ENCODE peak calls at places on chromosomes 7 and 10, in five cellular contexts. One of them, this sample, is unnamed.

GRCh38 chr10:16950686-16951681 is 133.8 kb upstream of the RSU1 start:
- DNase-seq in effector memory CD4-positive, alpha-beta T cell: no peak
- DNase-seq in PC-3: peak
- DNase-seq in SJSA1: peak
- DNase-seq in astrocyte: peak
- DNase-seq in this sample: no peak

GRCh38 chr10:43679509-43679908 is 30.8 kb upstream of the ZNF32 start:
- DNase-seq in effector memory CD4-positive, alpha-beta T cell: no peak
- DNase-seq in PC-3: no peak
- DNase-seq in SJSA1: no peak
- DNase-seq in astrocyte: peak
- DNase-seq in this sample: peak

GRCh38 chr7:34282271-34282670 is 375.7 kb upstream of the NPSR1 start:
- DNase-seq in effector memory CD4-positive, alpha-beta T cell: no peak
- DNase-seq in PC-3: no peak
- DNase-seq in SJSA1: no peak
- DNase-seq in astrocyte: peak
- DNase-seq in this sample: no peak

GRCh38 chr10:6578221-6579192 is 1.6 kb downstream of the PRKCQ start:
- DNase-seq in effector memory CD4-positive, alpha-beta T cell: no peak
- DNase-seq in PC-3: no peak
- DNase-seq in SJSA1: no peak
- DNase-seq in astrocyte: no peak
- DNase-seq in this sample: no peak

GRCh38 chr7:122694697-122695096 is 4.2 kb downstream of the RNF133 start:
- DNase-seq in effector memory CD4-positive, alpha-beta T cell: no peak
- DNase-seq in PC-3: no peak
- DNase-seq in SJSA1: no peak
- DNase-seq in astrocyte: no peak
- DNase-seq in this sample: no peak

GRCh38 chr10:132420469-132421376 is 23.7 kb downstream of the PWWP2B start:
- DNase-seq in effector memory CD4-positive, alpha-beta T cell: no peak
- DNase-seq in PC-3: peak
- DNase-seq in SJSA1: no peak
- DNase-seq in astrocyte: no peak
- DNase-seq in this sample: peak

GRCh38 chr7:22173884-22174573 is 182.9 kb downstream of the RAPGEF5 start:
- DNase-seq in effector memory CD4-positive, alpha-beta T cell: no peak
- DNase-seq in PC-3: peak
- DNase-seq in SJSA1: no peak
- DNase-seq in astrocyte: no peak
- DNase-seq in this sample: no peak

GRCh38 chr7:82444220-82445049 is 858 bp upstream of the CACNA2D1 start:
- DNase-seq in effector memory CD4-positive, alpha-beta T cell: no peak
- DNase-seq in PC-3: peak
- DNase-seq in SJSA1: no peak
- DNase-seq in astrocyte: no peak
- DNase-seq in this sample: peak

GRCh38 chr7:94244760-94245159 is 149.9 kb upstream of the COL1A2 start:
- DNase-seq in effector memory CD4-positive, alpha-beta T cell: no peak
- DNase-seq in PC-3: peak
- DNase-seq in SJSA1: no peak
- DNase-seq in astrocyte: no peak
- DNase-seq in this sample: no peak

GRCh38 chr7:135441791-135442190 is 68.1 kb downstream of the CNOT4 start:
- DNase-seq in effector memory CD4-positive, alpha-beta T cell: no peak
- DNase-seq in PC-3: peak
- DNase-seq in SJSA1: no peak
- DNase-seq in astrocyte: peak
- DNase-seq in this sample: no peak

GRCh38 chr7:30445770-30446169 is 32.8 kb downstream of the NOD1 start:
- DNase-seq in effector memory CD4-positive, alpha-beta T cell: peak
- DNase-seq in PC-3: no peak
- DNase-seq in SJSA1: no peak
- DNase-seq in astrocyte: peak
- DNase-seq in this sample: peak

GRCh38 chr10:59323036-59323459 is 39.3 kb downstream of the FAM13C start:
- DNase-seq in effector memory CD4-positive, alpha-beta T cell: no peak
- DNase-seq in PC-3: no peak
- DNase-seq in SJSA1: no peak
- DNase-seq in astrocyte: no peak
- DNase-seq in this sample: no peak

GRCh38 chr7:29397398-29397797 is 166.2 kb upstream of the PRR15 start:
- DNase-seq in effector memory CD4-positive, alpha-beta T cell: no peak
- DNase-seq in PC-3: no peak
- DNase-seq in SJSA1: no peak
- DNase-seq in astrocyte: no peak
- DNase-seq in this sample: no peak

GRCh38 chr7:74398426-74398825 is 55.3 kb upstream of the GTF2IRD1 start:
- DNase-seq in effector memory CD4-positive, alpha-beta T cell: no peak
- DNase-seq in PC-3: no peak
- DNase-seq in SJSA1: no peak
- DNase-seq in astrocyte: no peak
- DNase-seq in this sample: no peak

GRCh38 chr10:21398549-21399345 is 126.7 kb downstream of the SKIDA1 start:
- DNase-seq in effector memory CD4-positive, alpha-beta T cell: no peak
- DNase-seq in PC-3: peak
- DNase-seq in SJSA1: no peak
- DNase-seq in astrocyte: peak
- DNase-seq in this sample: no peak

GRCh38 chr7:18103436-18104218 is 76.0 kb upstream of the PRPS1L1 start:
- DNase-seq in effector memory CD4-positive, alpha-beta T cell: no peak
- DNase-seq in PC-3: no peak
- DNase-seq in SJSA1: no peak
- DNase-seq in astrocyte: no peak
- DNase-seq in this sample: no peak

GRCh38 chr7:41984888-41985287 is 252.1 kb downstream of the GLI3 start:
- DNase-seq in effector memory CD4-positive, alpha-beta T cell: no peak
- DNase-seq in PC-3: peak
- DNase-seq in SJSA1: no peak
- DNase-seq in astrocyte: peak
- DNase-seq in this sample: no peak

GRCh38 chr7:988426-988911 is 5.5 kb downstream of the CYP2W1 start:
- DNase-seq in effector memory CD4-positive, alpha-beta T cell: no peak
- DNase-seq in PC-3: no peak
- DNase-seq in SJSA1: no peak
- DNase-seq in astrocyte: no peak
- DNase-seq in this sample: peak

GRCh38 chr10:71431216-71431944 is 34.7 kb downstream of the CDH23 start:
- DNase-seq in effector memory CD4-positive, alpha-beta T cell: no peak
- DNase-seq in PC-3: no peak
- DNase-seq in SJSA1: peak
- DNase-seq in astrocyte: no peak
- DNase-seq in this sample: no peak

GRCh38 chr10:34985823-34986222 is 104.3 kb downstream of the CUL2 start:
- DNase-seq in effector memory CD4-positive, alpha-beta T cell: no peak
- DNase-seq in PC-3: peak
- DNase-seq in SJSA1: no peak
- DNase-seq in astrocyte: no peak
- DNase-seq in this sample: no peak

GRCh38 chr10:5888843-5889623 is 660 bp downstream of the ANKRD16 start:
- DNase-seq in effector memory CD4-positive, alpha-beta T cell: no peak
- DNase-seq in PC-3: peak
- DNase-seq in SJSA1: peak
- DNase-seq in astrocyte: peak
- DNase-seq in this sample: peak

GRCh38 chr7:132207211-132207610 is 369.1 kb downstream of the PLXNA4 start:
- DNase-seq in effector memory CD4-positive, alpha-beta T cell: no peak
- DNase-seq in PC-3: no peak
- DNase-seq in SJSA1: no peak
- DNase-seq in astrocyte: no peak
- DNase-seq in this sample: no peak

GRCh38 chr7:125169088-125169487 is 239.5 kb upstream of the POT1 start:
- DNase-seq in effector memory CD4-positive, alpha-beta T cell: no peak
- DNase-seq in PC-3: no peak
- DNase-seq in SJSA1: no peak
- DNase-seq in astrocyte: no peak
- DNase-seq in this sample: no peak

GRCh38 chr10:29753283-29753682 is 118.5 kb upstream of the SVIL start:
- DNase-seq in effector memory CD4-positive, alpha-beta T cell: no peak
- DNase-seq in PC-3: no peak
- DNase-seq in SJSA1: no peak
- DNase-seq in astrocyte: no peak
- DNase-seq in this sample: peak

GRCh38 chr7:77157446-77157845 is 35.0 kb downstream of the CCDC146 start:
- DNase-seq in effector memory CD4-positive, alpha-beta T cell: no peak
- DNase-seq in PC-3: no peak
- DNase-seq in SJSA1: no peak
- DNase-seq in astrocyte: peak
- DNase-seq in this sample: peak

GRCh38 chr10:106440355-106440754 is 724.2 kb downstream of the SORCS1 start:
- DNase-seq in effector memory CD4-positive, alpha-beta T cell: no peak
- DNase-seq in PC-3: peak
- DNase-seq in SJSA1: no peak
- DNase-seq in astrocyte: peak
- DNase-seq in this sample: no peak

GRCh38 chr7:66016131-66016461 is 34.1 kb upstream of the GUSB start:
- DNase-seq in effector memory CD4-positive, alpha-beta T cell: no peak
- DNase-seq in PC-3: peak
- DNase-seq in SJSA1: no peak
- DNase-seq in astrocyte: peak
- DNase-seq in this sample: no peak

GRCh38 chr10:48564466-48565150 is 40.3 kb downstream of the ARHGAP22 start:
- DNase-seq in effector memory CD4-positive, alpha-beta T cell: no peak
- DNase-seq in PC-3: no peak
- DNase-seq in SJSA1: peak
- DNase-seq in astrocyte: no peak
- DNase-seq in this sample: no peak

GRCh38 chr10:48572414-48572813 is 32.5 kb downstream of the ARHGAP22 start:
- DNase-seq in effector memory CD4-positive, alpha-beta T cell: no peak
- DNase-seq in PC-3: no peak
- DNase-seq in SJSA1: no peak
- DNase-seq in astrocyte: peak
- DNase-seq in this sample: no peak

GRCh38 chr10:48568546-48568945 is 36.3 kb downstream of the ARHGAP22 start:
- DNase-seq in effector memory CD4-positive, alpha-beta T cell: no peak
- DNase-seq in PC-3: no peak
- DNase-seq in SJSA1: no peak
- DNase-seq in astrocyte: no peak
- DNase-seq in this sample: no peak

GRCh38 chr10:48567346-48567745 is 37.5 kb downstream of the ARHGAP22 start:
- DNase-seq in effector memory CD4-positive, alpha-beta T cell: no peak
- DNase-seq in PC-3: no peak
- DNase-seq in SJSA1: no peak
- DNase-seq in astrocyte: no peak
- DNase-seq in this sample: no peak

GRCh38 chr10:48568131-48568530 is 36.7 kb downstream of the ARHGAP22 start:
- DNase-seq in effector memory CD4-positive, alpha-beta T cell: no peak
- DNase-seq in PC-3: no peak
- DNase-seq in SJSA1: no peak
- DNase-seq in astrocyte: no peak
- DNase-seq in this sample: no peak
- H3K27ac ChIP-seq in effector memory CD4-positive, alpha-beta T cell: no peak
- H3K27ac ChIP-seq in PC-3: no peak
- H3K27ac ChIP-seq in SJSA1: no peak
- H3K27ac ChIP-seq in astrocyte: no peak
- H3K27ac ChIP-seq in this sample: no peak

DNA sequence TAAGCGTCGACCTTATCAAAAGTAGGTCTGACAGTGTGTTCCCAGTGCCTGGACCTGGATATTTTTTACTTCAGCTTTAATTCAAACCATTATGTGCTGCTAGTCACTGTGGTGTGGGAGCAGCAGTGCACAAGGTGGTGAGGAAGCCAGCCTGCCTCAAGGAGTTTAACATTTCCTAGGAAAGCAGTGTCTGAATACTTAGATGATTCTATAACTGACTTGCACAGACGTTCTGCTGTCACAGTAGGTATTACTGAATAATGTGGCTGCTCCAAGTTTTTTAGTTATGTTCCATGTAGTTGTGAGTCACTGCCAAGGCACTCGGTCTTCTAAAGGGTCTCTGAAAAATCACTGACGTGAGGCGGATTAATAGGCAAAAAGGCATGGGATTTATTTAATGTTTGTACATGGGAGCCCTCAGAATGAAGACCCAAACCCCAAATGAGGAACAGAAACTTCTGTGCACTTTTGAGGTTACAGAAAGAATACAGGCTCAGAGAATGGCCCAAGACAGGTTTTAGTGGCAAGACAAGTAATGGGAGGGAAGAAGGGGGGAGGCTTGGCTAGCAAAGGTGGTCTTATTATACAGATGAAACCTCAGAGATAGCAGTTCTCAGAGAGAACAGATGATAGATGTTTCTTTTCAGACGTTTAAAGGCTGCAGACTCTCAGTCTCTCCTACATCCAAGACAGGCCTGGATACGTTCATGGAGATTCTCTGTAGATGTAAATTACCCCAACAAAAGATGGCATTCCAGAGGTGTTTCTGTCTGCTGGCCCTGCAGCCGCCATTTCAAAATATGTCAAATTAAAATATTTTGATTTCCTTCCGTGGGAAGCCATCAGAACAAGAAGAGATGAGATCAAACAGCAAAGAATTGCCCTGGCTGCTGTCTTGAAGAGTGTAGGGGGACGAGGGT is 209.3 kb downstream of the SDK1 start:
- DNase-seq in effector memory CD4-positive, alpha-beta T cell: no peak
- DNase-seq in PC-3: no peak
- DNase-seq in SJSA1: no peak
- DNase-seq in astrocyte: peak
- DNase-seq in this sample: no peak
- H3K27ac ChIP-seq in effector memory CD4-positive, alpha-beta T cell: no peak
- H3K27ac ChIP-seq in PC-3: no peak
- H3K27ac ChIP-seq in SJSA1: no peak
- H3K27ac ChIP-seq in astrocyte: no peak
- H3K27ac ChIP-seq in this sample: no peak

GRCh38 chr7:100682991-100683658 is 9.6 kb downstream of the GNB2 start:
- DNase-seq in effector memory CD4-positive, alpha-beta T cell: no peak
- DNase-seq in PC-3: no peak
- DNase-seq in SJSA1: no peak
- DNase-seq in astrocyte: no peak
- DNase-seq in this sample: peak
- H3K27ac ChIP-seq in effector memory CD4-positive, alpha-beta T cell: no peak
- H3K27ac ChIP-seq in PC-3: no peak
- H3K27ac ChIP-seq in SJSA1: no peak
- H3K27ac ChIP-seq in astrocyte: no peak
- H3K27ac ChIP-seq in this sample: no peak

GRCh38 chr7:80458822-80459725 is 52.8 kb downstream of the GNAT3 start:
- DNase-seq in effector memory CD4-positive, alpha-beta T cell: no peak
- DNase-seq in PC-3: no peak
- DNase-seq in SJSA1: no peak
- DNase-seq in astrocyte: no peak
- DNase-seq in this sample: no peak
- H3K27ac ChIP-seq in effector memory CD4-positive, alpha-beta T cell: no peak
- H3K27ac ChIP-seq in PC-3: no peak
- H3K27ac ChIP-seq in SJSA1: no peak
- H3K27ac ChIP-seq in astrocyte: no peak
- H3K27ac ChIP-seq in this sample: no peak

This sample was measured in body of pancreas.